ENCODE peak calls at places on chromosomes 6 and 20, in seven cellular contexts. U is cardiac muscle cell, X is fibroblast of mammary gland, T is psoas muscle, H is mesothelial cell of epicardium, F is uterus, Y is MM.1S. R is an unnamed sample.
A peak's percentile ranks its signal among the peaks of the same experiment; 100 is the strongest.

GRCh38 chr6:72246926-72247325 is 360.6 kb downstream of the RIMS1 start:
- DNase-seq in X (no peak), U (peak; percentile 13), Y (no peak), F (no peak), T (no peak), H (no peak), R (no peak)

GRCh38 chr20:19073584-19074198 is 138.8 kb upstream of the SLC24A3 start:
- DNase-seq in T (no peak), Y (no peak), H (no peak), X (no peak), U (peak; percentile 34), F (no peak), R (peak; percentile 29)

GRCh38 chr6:90835584-90836212 is 248.8 kb upstream of the MAP3K7 start:
- DNase-seq in H (no peak), T (no peak), U (no peak), F (no peak), X (no peak), Y (no peak), R (no peak)

GRCh38 chr6:169341706-169342105 is 88.1 kb upstream of the THBS2 start:
- DNase-seq in F (no peak), Y (no peak), H (no peak), X (no peak), T (no peak), U (no peak), R (peak; percentile 24)

GRCh38 chr6:13346245-13346644 is 17.9 kb upstream of the TBC1D7 start:
- DNase-seq in X (no peak), H (no peak), F (no peak), Y (no peak), U (no peak), T (no peak), R (no peak)

GRCh38 chr6:82364087-82365010 is 732 bp downstream of the TPBG start:
- DNase-seq in H (peak; percentile 72), T (peak; percentile 60), Y (no peak), U (peak; percentile 69), F (peak; percentile 46), X (peak; percentile 60), R (peak; percentile 87)

GRCh38 chr6:141700836-141701235 is 431.9 kb upstream of the GJE1 start:
- DNase-seq in T (no peak), X (no peak), H (no peak), F (no peak), Y (no peak), U (no peak), R (no peak)

GRCh38 chr6:8513174-8513573 is 77.8 kb upstream of the SLC35B3 start:
- DNase-seq in Y (no peak), U (no peak), X (no peak), F (no peak), H (no peak), T (no peak), R (no peak)

GRCh38 chr20:44856442-44856841 is 29.1 kb upstream of the YWHAB start:
- DNase-seq in X (no peak), H (no peak), Y (no peak), F (no peak), U (no peak), T (no peak), R (no peak)

GRCh38 chr6:39892490-39893129 is 41.7 kb downstream of the MOCS1 start:
- DNase-seq in H (peak; percentile 71), U (peak; percentile 76), X (peak; percentile 72), Y (peak; percentile 54), F (peak; percentile 57), T (peak; percentile 67), R (peak; percentile 55)

GRCh38 chr20:20457392-20458126 is 89.7 kb downstream of the INSM1 start:
- DNase-seq in T (no peak), X (peak; percentile 56), H (no peak), Y (no peak), F (no peak), U (no peak), R (peak; percentile 27)

GRCh38 chr6:54107470-54107869 is 3.8 kb upstream of the MLIP start:
- DNase-seq in X (no peak), U (no peak), F (no peak), Y (no peak), H (no peak), T (no peak), R (no peak)

GRCh38 chr20:34083137-34083536 is 28.9 kb downstream of the EIF2S2 start:
- DNase-seq in X (peak; percentile 95), Y (no peak), T (peak; percentile 78), U (peak; percentile 29), H (no peak), F (peak; percentile 27), R (peak; percentile 96)

GRCh38 chr6:29451471-29452193 is 5.2 kb downstream of the OR11A1 start:
- DNase-seq in H (no peak), F (no peak), T (no peak), X (no peak), U (no peak), Y (no peak), R (no peak)

GRCh38 chr6:129498950-129499870 is 210.8 kb downstream of the ARHGAP18 start:
- DNase-seq in Y (peak; percentile 62), F (no peak), X (peak; percentile 80), T (no peak), H (no peak), U (peak; percentile 61), R (peak; percentile 82)

GRCh38 chr20:14336667-14337066 is 745 bp downstream of the FLRT3 start:
- DNase-seq in Y (peak; percentile 35), X (peak; percentile 26), U (peak; percentile 55), F (no peak), T (no peak), H (no peak), R (peak; percentile 54)

GRCh38 chr6:4972438-4972837 is 31.4 kb downstream of the RPP40 start:
- DNase-seq in T (no peak), Y (no peak), U (no peak), H (no peak), F (no peak), X (no peak), R (no peak)

GRCh38 chr20:50304883-50305635 is 114.4 kb downstream of the CEBPB start:
- DNase-seq in H (no peak), F (peak; percentile 98), T (peak; percentile 94), Y (no peak), U (no peak), X (peak; percentile 100), R (peak; percentile 59)

GRCh38 chr6:134774244-134774643 is 175.7 kb downstream of the ALDH8A1 start:
- DNase-seq in Y (no peak), H (no peak), F (no peak), X (peak; percentile 55), U (no peak), T (no peak), R (peak; percentile 7)
- TF ChIP-seq CTCF in Y (no peak), H (no peak), F (no peak), X (no peak), U (no peak), T (no peak), R (no peak)

GRCh38 chr6:15249371-15250019 is 3.6 kb downstream of the JARID2 start:
- DNase-seq in U (no peak), X (no peak), Y (no peak), F (no peak), H (no peak), T (no peak), R (peak; percentile 30)

GRCh38 chr6:15247750-15248450 is 2.0 kb downstream of the JARID2 start:
- DNase-seq in T (peak; percentile 60), U (peak; percentile 76), X (peak; percentile 60), F (peak; percentile 52), Y (peak; percentile 49), H (peak; percentile 64), R (peak; percentile 56)

GRCh38 chr6:15247214-15247749 is 1.4 kb downstream of the JARID2 start:
- DNase-seq in U (no peak), Y (no peak), H (no peak), T (no peak), X (no peak), F (no peak), R (no peak)

GRCh38 chr6:15250440-15251168 is 4.7 kb downstream of the JARID2 start:
- DNase-seq in U (no peak), Y (no peak), H (no peak), T (no peak), X (no peak), F (no peak), R (no peak)

DNA sequence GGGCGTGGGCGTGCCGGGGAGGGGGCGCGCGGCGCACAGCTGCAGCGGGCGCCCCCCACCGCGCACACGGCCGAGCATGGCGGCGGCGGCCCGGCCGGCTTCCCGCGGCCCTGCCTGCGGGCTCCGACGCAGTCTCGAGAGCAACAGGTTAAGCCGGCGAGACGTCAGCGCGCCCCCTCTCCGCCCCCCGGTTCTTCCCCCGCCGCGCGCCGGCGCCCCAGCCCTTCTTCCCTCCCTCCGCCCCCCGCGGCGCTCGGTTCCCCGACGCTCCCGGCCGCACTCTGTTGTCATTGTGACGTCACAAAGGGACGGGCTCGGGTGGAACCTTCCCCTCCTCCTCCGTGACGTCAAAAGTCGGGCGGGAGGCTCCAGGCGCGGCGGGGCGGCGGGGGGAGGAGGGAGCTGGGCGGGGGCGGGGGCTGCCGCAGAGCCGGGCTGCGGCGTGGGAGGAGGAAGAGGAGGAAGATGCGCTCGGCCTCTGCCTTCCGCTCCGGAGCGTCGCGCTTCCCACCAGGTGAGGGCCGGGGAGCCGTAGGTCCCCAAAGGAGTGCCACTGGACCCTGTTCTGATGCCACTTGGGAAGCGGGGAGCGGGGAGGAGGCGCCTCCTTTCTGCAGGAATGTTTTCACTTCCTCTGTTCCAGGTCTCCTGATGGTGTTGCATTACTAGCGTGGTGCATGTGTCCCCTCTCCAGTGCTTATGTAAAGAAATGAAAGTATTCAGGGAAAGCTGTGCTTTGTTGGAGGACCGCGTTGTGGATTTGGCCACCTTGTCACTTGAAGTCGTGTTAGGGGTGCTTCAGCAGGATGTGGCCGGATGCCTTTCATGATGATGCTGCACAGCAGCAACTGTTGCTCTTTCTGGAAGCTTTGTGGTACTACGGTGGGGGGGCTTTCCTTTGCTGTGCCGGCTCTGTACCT is 2.8 kb downstream of the JARID2 start:
- DNase-seq in U (peak; percentile 93), T (peak; percentile 94), X (peak; percentile 96), H (peak; percentile 90), Y (peak; percentile 96), F (peak; percentile 97), R (peak; percentile 98)
- TF ChIP-seq CTCF in U (peak; percentile 31), T (no peak), X (peak; percentile 24), H (no peak), Y (no peak), F (peak; percentile 29), R (peak; percentile 15)

DNA sequence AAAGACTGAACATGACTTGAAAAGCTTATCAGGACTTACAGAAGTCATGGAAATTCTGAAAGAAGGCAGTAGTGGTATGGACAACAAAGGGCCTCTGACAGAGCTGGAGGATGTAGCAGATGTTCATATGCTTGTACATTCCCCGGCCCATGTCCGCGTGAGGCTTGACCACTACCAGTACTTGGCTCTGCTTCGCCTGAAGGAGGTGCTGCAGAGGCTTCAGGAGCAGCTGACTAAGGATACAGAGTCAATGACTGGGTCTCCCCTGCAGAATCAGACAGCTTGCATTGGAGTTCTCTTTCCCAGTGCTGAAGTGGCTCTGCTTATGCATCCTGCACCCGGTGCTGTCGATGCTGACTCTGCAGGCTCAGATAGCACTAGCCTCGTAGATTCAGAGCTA is 29.2 kb downstream of the TAF11 start:
- DNase-seq in Y (no peak), F (no peak), T (no peak), X (peak; percentile 14), U (no peak), H (no peak), R (no peak)
- TF ChIP-seq CTCF in Y (no peak), F (no peak), T (no peak), X (no peak), U (no peak), H (no peak), R (peak; percentile 10)

DNA sequence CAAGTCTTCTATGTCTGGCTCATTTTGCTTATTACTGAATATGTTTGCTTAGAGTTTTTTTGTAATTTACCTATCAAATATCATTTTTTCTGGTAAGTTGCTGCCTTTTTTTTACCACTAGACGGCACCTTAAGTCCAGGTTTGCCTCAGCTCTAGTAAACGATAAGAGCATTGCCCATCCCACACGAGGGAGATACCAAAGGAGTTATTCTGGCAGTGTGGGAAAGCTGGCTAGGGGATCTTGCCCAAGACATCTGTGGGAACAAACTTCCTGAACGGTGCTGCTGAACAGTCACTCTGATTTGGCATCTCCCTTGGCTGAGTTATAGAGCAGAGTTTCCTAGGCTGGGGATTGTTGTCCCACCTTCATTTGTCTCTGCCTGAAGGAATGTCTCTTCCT is 306.4 kb downstream of the COL12A1 start:
- DNase-seq in T (no peak), F (no peak), Y (no peak), X (peak; percentile 73), U (no peak), H (no peak), R (peak; percentile 61)
- TF ChIP-seq CTCF in T (no peak), F (no peak), Y (peak; percentile 21), X (peak; percentile 41), U (peak; percentile 36), H (no peak), R (peak; percentile 40)